ENCODE peak calls at places on chromosomes 7 and 10, in five cellular contexts. R, J, O, D and H are unnamed samples.

GRCh38 chr10:129780901-129781795 is 182.9 kb downstream of the EBF3 start:
- DNase-seq in R (no peak), J (no peak), O (peak; percentile 34), D (no peak), H (no peak)

GRCh38 chr10:131167036-131167860 is 144.3 kb downstream of the TCERG1L start:
- DNase-seq in R (no peak), J (no peak), O (peak; percentile 47), D (no peak), H (no peak)

GRCh38 chr7:138316421-138317043 is 143.5 kb upstream of the TRIM24 start:
- DNase-seq in R (no peak), J (no peak), O (no peak), D (no peak), H (no peak)

GRCh38 chr10:79105164-79105739 is 36.5 kb downstream of the ZMIZ1 start:
- DNase-seq in R (no peak), J (no peak), O (no peak), D (no peak), H (no peak)

GRCh38 chr10:49656845-49657493 is 22.5 kb upstream of the C10orf53 start:
- DNase-seq in R (no peak), J (peak; percentile 49), O (no peak), D (no peak), H (no peak)

GRCh38 chr10:73247509-73248258 is 629 bp upstream of the DNAJC9 start:
- DNase-seq in R (no peak), J (no peak), O (no peak), D (no peak), H (no peak)

GRCh38 chr7:28115261-28115660 is 65.3 kb downstream of the JAZF1 start:
- DNase-seq in R (no peak), J (no peak), O (no peak), D (no peak), H (no peak)

GRCh38 chr10:47179291-47179647 is 120.7 kb upstream of the GDF10 start:
- DNase-seq in R (no peak), J (no peak), O (no peak), D (no peak), H (no peak)

GRCh38 chr7:44152971-44153947 is 12.1 kb upstream of the MYL7 start:
- DNase-seq in R (no peak), J (no peak), O (peak; percentile 57), D (no peak), H (no peak)

GRCh38 chr10:124339951-124340760 is 78.6 kb downstream of the OAT start:
- DNase-seq in R (no peak), J (no peak), O (no peak), D (no peak), H (no peak)

GRCh38 chr10:51369903-51370302 is 295.6 kb downstream of the PRKG1 start:
- DNase-seq in R (no peak), J (no peak), O (no peak), D (no peak), H (no peak)

GRCh38 chr7:31119249-31119648 is 67.1 kb downstream of the ADCYAP1R1 start:
- DNase-seq in R (peak; percentile 1), J (peak; percentile 52), O (no peak), D (no peak), H (no peak)

GRCh38 chr10:14571866-14572507 is 202.7 kb downstream of the FAM107B start:
- DNase-seq in R (peak; percentile 94), J (no peak), O (no peak), D (no peak), H (no peak)

DNA sequence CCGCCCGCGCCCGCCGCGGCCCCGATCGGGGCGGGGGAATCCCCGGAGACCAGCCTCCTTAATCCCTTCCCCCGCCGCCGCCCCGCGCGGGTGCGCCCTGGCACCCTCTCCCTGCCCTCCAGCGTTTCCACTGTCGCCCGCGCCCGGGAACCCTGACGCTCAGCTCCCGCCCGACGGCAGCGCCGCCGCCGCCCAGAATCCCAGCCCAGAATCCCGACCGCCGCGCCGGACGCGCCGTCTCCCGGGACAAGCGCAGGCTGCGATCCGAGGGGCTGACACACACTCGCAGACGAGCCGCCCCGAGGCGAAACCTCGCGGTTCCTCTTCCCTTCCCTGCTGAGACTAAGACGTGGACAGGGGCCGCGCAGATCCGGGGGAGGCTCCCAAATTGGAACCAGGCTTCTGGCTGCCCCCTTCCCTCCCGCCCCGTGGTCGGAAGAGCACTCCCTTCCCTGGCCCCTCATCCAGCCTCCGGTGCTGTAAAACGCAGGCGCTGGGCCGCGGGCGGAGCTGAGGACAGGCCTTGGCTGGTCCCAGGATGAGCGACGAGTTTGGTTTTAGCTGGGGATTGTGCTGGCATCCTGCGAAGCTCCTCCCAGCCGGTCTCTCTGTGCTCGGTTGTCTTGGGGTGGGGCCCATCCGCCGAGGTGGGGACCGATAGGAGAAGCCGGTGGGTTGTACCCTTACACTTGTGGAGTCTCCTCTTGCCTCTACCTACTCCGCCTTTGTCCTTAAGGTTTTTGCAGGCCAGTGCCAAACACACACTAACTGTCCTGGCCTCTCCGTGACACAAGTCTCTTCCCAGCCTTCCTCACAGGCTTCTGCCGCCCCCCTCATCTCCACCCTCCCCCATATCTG is 1.1 kb downstream of the MARVELD1 start:
- DNase-seq in R (peak; percentile 85), J (peak; percentile 96), O (peak; percentile 94), D (peak; percentile 72), H (peak; percentile 53)
- TF ChIP-seq POLR2A in R (peak; percentile 71), J (peak; percentile 52), O (peak; percentile 59), D (peak; percentile 78), H (no peak)

DNA sequence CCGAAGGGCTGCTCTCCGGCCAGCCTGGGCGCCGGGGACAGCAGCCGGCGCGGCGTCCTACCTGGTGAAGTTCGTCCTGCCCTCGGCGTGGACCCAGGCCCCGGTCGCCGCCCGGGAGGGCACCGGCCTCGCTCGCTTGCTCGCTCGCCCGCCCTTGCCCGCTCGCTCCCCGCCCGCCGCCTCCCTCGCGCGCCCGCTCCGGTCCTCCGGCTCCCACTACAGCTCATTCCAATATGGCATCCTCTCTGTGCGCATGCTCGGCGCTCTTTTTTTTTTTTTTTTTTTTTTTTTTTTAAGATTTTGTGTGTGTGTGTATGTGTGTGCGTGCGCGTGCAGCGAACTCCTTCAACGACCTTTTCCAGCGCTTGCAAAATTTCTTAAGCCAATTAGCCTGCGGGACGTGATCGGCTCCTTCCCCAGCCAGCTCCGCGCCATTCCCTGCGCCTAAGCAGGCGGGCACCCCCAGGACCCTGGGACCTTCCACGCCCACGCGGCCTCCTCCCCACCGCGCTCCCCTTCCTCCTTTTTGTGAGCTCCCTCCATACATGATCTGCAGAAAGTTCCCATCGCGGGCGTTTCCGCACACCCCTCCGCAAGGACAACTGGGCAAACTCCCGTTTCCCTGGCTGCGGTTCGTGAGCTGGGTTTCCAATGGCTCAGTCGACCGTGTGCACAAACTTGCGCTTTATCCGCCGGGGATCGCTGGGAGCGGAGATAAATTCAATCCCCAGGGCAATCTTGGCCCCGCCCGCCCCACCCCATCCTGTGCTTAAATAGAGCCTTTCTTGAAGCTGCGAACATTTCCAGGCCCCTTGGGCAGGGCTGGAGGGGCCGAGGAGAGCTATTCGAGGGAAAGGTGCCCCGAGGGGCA is at the start of gene SFMBT2:
- DNase-seq in R (peak; percentile 64), J (peak; percentile 90), O (peak; percentile 78), D (peak; percentile 59), H (peak; percentile 78)
- TF ChIP-seq POLR2A in R (peak; percentile 33), J (no peak), O (no peak), D (no peak), H (no peak)

GRCh38 chr10:96043895-96044580 is 655 bp downstream of the CCNJ start:
- DNase-seq in R (peak; percentile 29), J (no peak), O (peak; percentile 74), D (peak; percentile 59), H (peak; percentile 67)
- TF ChIP-seq POLR2A in R (no peak), J (no peak), O (no peak), D (no peak), H (no peak)

GRCh38 chr7:100357131-100357561 is 771 bp upstream of the PILRB start:
- DNase-seq in R (no peak), J (no peak), O (no peak), D (no peak), H (no peak)

GRCh38 chr7:100353685-100354330 is 4.1 kb upstream of the PILRB start:
- DNase-seq in R (no peak), J (no peak), O (peak; percentile 57), D (no peak), H (no peak)

GRCh38 chr7:100358857-100359212 is 918 bp downstream of the PILRB start:
- DNase-seq in R (no peak), J (no peak), O (no peak), D (no peak), H (no peak)

GRCh38 chr7:100358027-100358856 is at the start of gene PILRB:
- DNase-seq in R (no peak), J (no peak), O (no peak), D (no peak), H (no peak)

GRCh38 chr7:100356416-100357068 is 1.4 kb upstream of the PILRB start:
- DNase-seq in R (no peak), J (no peak), O (no peak), D (no peak), H (no peak)
- TF ChIP-seq POLR2A in R (no peak), J (no peak), O (no peak), D (no peak), H (no peak)

DNA sequence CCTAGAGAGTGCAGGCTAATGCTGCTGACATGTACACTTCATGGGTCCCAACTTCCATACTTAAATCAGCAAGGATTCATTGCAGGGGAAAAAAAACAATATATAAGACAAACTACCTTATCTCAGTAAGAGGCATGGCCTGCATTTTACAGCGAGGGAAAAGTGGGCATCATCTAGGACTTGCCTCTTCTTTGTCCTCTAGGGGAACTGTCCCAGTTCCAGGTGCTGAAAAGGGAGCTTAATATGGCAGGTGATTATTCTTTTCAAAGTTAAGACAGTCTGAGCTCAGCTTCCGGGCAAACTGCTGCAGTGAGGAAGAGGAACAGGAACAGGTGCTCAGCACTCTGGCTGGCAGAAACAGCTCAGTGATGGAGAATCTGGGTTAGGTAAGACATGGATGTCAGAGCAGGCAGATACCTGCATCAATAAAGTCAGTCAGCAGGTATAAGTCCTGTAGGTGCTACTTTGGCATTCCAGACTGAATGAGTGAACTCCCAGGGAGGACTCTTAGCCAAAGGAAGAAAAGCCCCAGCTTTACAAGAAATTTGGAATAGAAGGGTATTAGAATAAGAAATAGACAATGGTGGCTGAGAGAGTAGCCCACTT is 147.2 kb downstream of the TMEM178B start:
- DNase-seq in R (no peak), J (no peak), O (no peak), D (no peak), H (no peak)
- TF ChIP-seq POLR2A in R (no peak), J (no peak), O (no peak), D (no peak), H (no peak)

GRCh38 chr7:2634265-2635145 is 2.7 kb downstream of the TTYH3 start:
- DNase-seq in R (no peak), J (no peak), O (no peak), D (no peak), H (no peak)

GRCh38 chr7:2637505-2638223 is 5.9 kb downstream of the TTYH3 start:
- DNase-seq in R (no peak), J (no peak), O (peak; percentile 89), D (peak; percentile 67), H (no peak)

GRCh38 chr7:2635148-2635668 is 3.4 kb downstream of the TTYH3 start:
- DNase-seq in R (no peak), J (no peak), O (no peak), D (no peak), H (no peak)

GRCh38 chr7:2637066-2637471 is 5.3 kb downstream of the TTYH3 start:
- DNase-seq in R (no peak), J (no peak), O (no peak), D (no peak), H (no peak)

GRCh38 chr7:2635810-2636701 is 4.3 kb downstream of the TTYH3 start:
- DNase-seq in R (no peak), J (no peak), O (peak; percentile 84), D (no peak), H (no peak)
- TF ChIP-seq POLR2A in R (no peak), J (no peak), O (no peak), D (no peak), H (no peak)